ENCODE peak calls at places on chromosome 5, in five cellular contexts. M is stimulated activated CD4-positive, alpha-beta T cell treated with anti-CD3 and anti-CD28 coated beads, Interleukin-4, amount 100 ng/mL, for 24 hours; X is nephron progenitor cell; Z is activated T-helper 9 cell treated with anti-CD3 and anti-CD28 coated beads, Interleukin-2, amount 50 U/mL, for 16 hours; P is aorta. C is an unnamed sample.

GRCh38 chr5:1880377-1881272 is 2.1 kb downstream of the IRX4 start:
- DNase-seq in M (no peak), X (peak), Z (no peak), P (no peak), C (no peak)

GRCh38 chr5:154829589-154830218 is 20.7 kb downstream of the FAXDC2 start:
- DNase-seq in M (peak), X (no peak), Z (peak), P (no peak), C (no peak)

GRCh38 chr5:143714629-143715028 is 97.3 kb upstream of the HMHB1 start:
- DNase-seq in M (no peak), X (no peak), Z (no peak), P (no peak), C (no peak)

GRCh38 chr5:138870611-138871010 is 4.5 kb downstream of the LRRTM2 start:
- DNase-seq in M (no peak), X (no peak), Z (no peak), P (no peak), C (no peak)

GRCh38 chr5:68456756-68457217 is 241.2 kb downstream of the PIK3R1 start:
- DNase-seq in M (no peak), X (no peak), Z (no peak), P (no peak), C (no peak)

GRCh38 chr5:136011427-136012001 is 17.3 kb upstream of the TGFBI start:
- DNase-seq in M (no peak), X (no peak), Z (no peak), P (no peak), C (no peak)

GRCh38 chr5:131322926-131323325 is 59.1 kb downstream of the CDC42SE2 start:
- DNase-seq in M (no peak), X (no peak), Z (no peak), P (no peak), C (no peak)

GRCh38 chr5:149932445-149933350 is 11.9 kb downstream of the PDE6A start:
- DNase-seq in M (no peak), X (peak), Z (no peak), P (no peak), C (no peak)

GRCh38 chr5:989961-990530 is 18.6 kb upstream of the NKD2 start:
- DNase-seq in M (no peak), X (peak), Z (no peak), P (no peak), C (no peak)

GRCh38 chr5:1662559-1663043 is 137.0 kb downstream of the MRPL36 start:
- DNase-seq in M (no peak), X (no peak), Z (no peak), P (peak), C (no peak)

GRCh38 chr5:72601861-72602260 is 94.7 kb upstream of the ZNF366 start:
- DNase-seq in M (no peak), X (no peak), Z (no peak), P (no peak), C (no peak)

GRCh38 chr5:41968153-41968723 is 43.2 kb downstream of the FBXO4 start:
- DNase-seq in M (no peak), X (no peak), Z (no peak), P (no peak), C (no peak)

GRCh38 chr5:177447611-177448243 is 1.1 kb downstream of the PRR7 start:
- DNase-seq in M (no peak), X (peak), Z (no peak), P (peak), C (peak)

GRCh38 chr5:167730656-167731055 is 560.8 kb upstream of the WWC1 start:
- DNase-seq in M (no peak), X (no peak), Z (no peak), P (no peak), C (no peak)

GRCh38 chr5:1343931-1344901 is 683 bp downstream of the CLPTM1L start:
- DNase-seq in M (peak), X (peak), Z (peak), P (peak), C (no peak)

GRCh38 chr5:6557807-6558575 is 74.9 kb downstream of the NSUN2 start:
- DNase-seq in M (no peak), X (no peak), Z (no peak), P (no peak), C (no peak)

GRCh38 chr5:138900281-138900965 is 25.3 kb upstream of the LRRTM2 start:
- DNase-seq in M (peak), X (no peak), Z (no peak), P (no peak), C (no peak)

GRCh38 chr5:44613951-44614350 is 194.8 kb upstream of the MRPS30 start:
- DNase-seq in M (no peak), X (no peak), Z (no peak), P (no peak), C (no peak)

GRCh38 chr5:21152611-21153010 is 1164.6 kb upstream of the CDH18 start:
- DNase-seq in M (no peak), X (no peak), Z (no peak), P (no peak), C (peak)

GRCh38 chr5:77168187-77168883 is 42.1 kb upstream of the PDE8B start:
- DNase-seq in M (no peak), X (no peak), Z (no peak), P (peak), C (peak)

GRCh38 chr5:97980291-97980690 is 793.2 kb upstream of the RGMB start:
- DNase-seq in M (no peak), X (no peak), Z (no peak), P (no peak), C (no peak)

GRCh38 chr5:43017438-43017820 is 22.7 kb downstream of the ANXA2R start:
- DNase-seq in M (no peak), X (no peak), Z (no peak), P (no peak), C (no peak)

GRCh38 chr5:160387445-160387844 is 12.4 kb downstream of the FAM200C start:
- DNase-seq in M (no peak), X (no peak), Z (no peak), P (no peak), C (no peak)

GRCh38 chr5:84821924-84822323 is 437.2 kb upstream of the EDIL3 start:
- DNase-seq in M (no peak), X (no peak), Z (no peak), P (no peak), C (no peak)